ENCODE peak calls at places on chromosomes 7 and 10, in six cellular contexts. A is GM03348; O is COR-L47; U is lower leg skin; X is activated CD4-positive, alpha-beta memory T cell treated with anti-CD3 and anti-CD28 coated beads for 36 hours; W is stimulated activated CD4-positive, alpha-beta T cell treated with anti-CD3 and anti-CD28 coated beads, TNF-alpha, amount 100 ng/mL, for 1 hour. S is an unnamed sample.

GRCh38 chr10:8614054-8614565 is 559.6 kb downstream of the GATA3 start:
- DNase-seq in W (no peak), U (no peak), X (no peak), A (no peak), O (no peak), S (no peak)

GRCh38 chr10:98269435-98269912 is 1.5 kb upstream of the LOXL4 start:
- DNase-seq in X (no peak), O (peak), W (no peak), U (peak), A (peak), S (peak)

GRCh38 chr10:8130973-8131911 is 76.8 kb downstream of the GATA3 start:
- DNase-seq in W (no peak), X (peak), U (no peak), A (no peak), O (no peak), S (no peak)

GRCh38 chr7:63953181-63953580 is 45.5 kb upstream of the ZNF722 start:
- DNase-seq in U (peak), X (no peak), W (no peak), A (no peak), O (no peak), S (no peak)

GRCh38 chr7:167087-167855 is 25.1 kb upstream of the FAM20C start:
- DNase-seq in W (no peak), O (no peak), U (no peak), A (no peak), X (no peak), S (no peak)

GRCh38 chr7:89091550-89091949 is 296.0 kb upstream of the TEX47 start:
- DNase-seq in X (no peak), U (no peak), A (no peak), O (no peak), W (no peak), S (no peak)

GRCh38 chr7:69775231-69775771 is 177.0 kb downstream of the AUTS2 start:
- DNase-seq in W (no peak), A (peak), O (no peak), U (peak), X (no peak), S (no peak)

GRCh38 chr7:100423315-100423714 is 5.2 kb downstream of the ZCWPW1 start:
- DNase-seq in X (no peak), U (no peak), A (no peak), O (no peak), W (no peak), S (no peak)

GRCh38 chr10:63862860-63863259 is 341.7 kb downstream of the REEP3 start:
- DNase-seq in A (no peak), X (no peak), O (no peak), U (no peak), W (no peak), S (no peak)

S was measured in hepatic stellate cell.